ENCODE peak calls at places on chromosomes 12 and 14, in five cellular contexts. One of them, this sample, is unnamed.

GRCh38 chr12:107731376-107731775 is 29.6 kb downstream of the PRDM4 start:
- DNase-seq in Caco-2: no peak
- DNase-seq in AG04450: no peak
- DNase-seq in right lobe of liver: no peak
- DNase-seq in cardiac fibroblast: no peak
- DNase-seq in this sample: no peak

GRCh38 chr14:47366006-47366405 is 309.4 kb downstream of the MDGA2 start:
- DNase-seq in Caco-2: no peak
- DNase-seq in AG04450: no peak
- DNase-seq in right lobe of liver: no peak
- DNase-seq in cardiac fibroblast: no peak
- DNase-seq in this sample: no peak

GRCh38 chr14:88479574-88479987 is 75.2 kb downstream of the PTPN21 start:
- DNase-seq in Caco-2: no peak
- DNase-seq in AG04450: no peak
- DNase-seq in right lobe of liver: no peak
- DNase-seq in cardiac fibroblast: no peak
- DNase-seq in this sample: no peak

GRCh38 chr12:85182699-85183098 is 97.3 kb upstream of the ALX1 start:
- DNase-seq in Caco-2: no peak
- DNase-seq in AG04450: no peak
- DNase-seq in right lobe of liver: no peak
- DNase-seq in cardiac fibroblast: no peak
- DNase-seq in this sample: peak; percentile 14

GRCh38 chr14:23392613-23393012 is 15.5 kb downstream of the MYH6 start:
- DNase-seq in Caco-2: no peak
- DNase-seq in AG04450: no peak
- DNase-seq in right lobe of liver: no peak
- DNase-seq in cardiac fibroblast: no peak
- DNase-seq in this sample: no peak

GRCh38 chr12:102120886-102121285 is 903 bp downstream of the PARPBP start:
- DNase-seq in Caco-2: no peak
- DNase-seq in AG04450: no peak
- DNase-seq in right lobe of liver: no peak
- DNase-seq in cardiac fibroblast: peak; percentile 36
- DNase-seq in this sample: peak; percentile 30

GRCh38 chr14:30283822-30284446 is 275.0 kb upstream of the G2E3 start:
- DNase-seq in Caco-2: peak; percentile 48
- DNase-seq in AG04450: no peak
- DNase-seq in right lobe of liver: no peak
- DNase-seq in cardiac fibroblast: peak; percentile 77
- DNase-seq in this sample: peak; percentile 48

GRCh38 chr14:60922050-60922449 is 58.8 kb downstream of the TRMT5 start:
- DNase-seq in Caco-2: no peak
- DNase-seq in AG04450: no peak
- DNase-seq in right lobe of liver: no peak
- DNase-seq in cardiac fibroblast: peak; percentile 60
- DNase-seq in this sample: no peak

GRCh38 chr14:74459289-74459946 is 33.4 kb upstream of the SYNDIG1L start:
- DNase-seq in Caco-2: no peak
- DNase-seq in AG04450: peak; percentile 8
- DNase-seq in right lobe of liver: no peak
- DNase-seq in cardiac fibroblast: peak; percentile 76
- DNase-seq in this sample: peak; percentile 46

GRCh38 chr12:11765817-11766794 is 116.6 kb downstream of the ETV6 start:
- DNase-seq in Caco-2: no peak
- DNase-seq in AG04450: peak; percentile 46
- DNase-seq in right lobe of liver: no peak
- DNase-seq in cardiac fibroblast: peak; percentile 70
- DNase-seq in this sample: peak; percentile 56

GRCh38 chr14:76450476-76450875 is 74.5 kb downstream of the ESRRB start:
- DNase-seq in Caco-2: no peak
- DNase-seq in AG04450: no peak
- DNase-seq in right lobe of liver: no peak
- DNase-seq in cardiac fibroblast: no peak
- DNase-seq in this sample: no peak

GRCh38 chr12:50563434-50563787 is 58.6 kb downstream of the DIP2B start:
- DNase-seq in Caco-2: no peak
- DNase-seq in AG04450: no peak
- DNase-seq in right lobe of liver: no peak
- DNase-seq in cardiac fibroblast: no peak
- DNase-seq in this sample: no peak

GRCh38 chr12:128929046-128929445 is 75.8 kb downstream of the GLT1D1 start:
- DNase-seq in Caco-2: no peak
- DNase-seq in AG04450: no peak
- DNase-seq in right lobe of liver: no peak
- DNase-seq in cardiac fibroblast: no peak
- DNase-seq in this sample: no peak

GRCh38 chr12:80053048-80053790 is 46.1 kb upstream of the OTOGL start:
- DNase-seq in Caco-2: no peak
- DNase-seq in AG04450: peak; percentile 81
- DNase-seq in right lobe of liver: no peak
- DNase-seq in cardiac fibroblast: peak; percentile 90
- DNase-seq in this sample: peak; percentile 79

GRCh38 chr12:19850341-19851065 is 411.2 kb downstream of the AEBP2 start:
- DNase-seq in Caco-2: no peak
- DNase-seq in AG04450: no peak
- DNase-seq in right lobe of liver: no peak
- DNase-seq in cardiac fibroblast: peak; percentile 12
- DNase-seq in this sample: peak; percentile 80

GRCh38 chr12:104619305-104619704 is 162.6 kb downstream of the CHST11 start:
- DNase-seq in Caco-2: no peak
- DNase-seq in AG04450: no peak
- DNase-seq in right lobe of liver: no peak
- DNase-seq in cardiac fibroblast: no peak
- DNase-seq in this sample: no peak

GRCh38 chr12:128771681-128772080 is 52.1 kb downstream of the SLC15A4 start:
- DNase-seq in Caco-2: no peak
- DNase-seq in AG04450: no peak
- DNase-seq in right lobe of liver: no peak
- DNase-seq in cardiac fibroblast: peak; percentile 27
- DNase-seq in this sample: peak; percentile 33

GRCh38 chr12:49979061-49979586 is 6.4 kb downstream of the AQP6 start:
- DNase-seq in Caco-2: no peak
- DNase-seq in AG04450: no peak
- DNase-seq in right lobe of liver: no peak
- DNase-seq in cardiac fibroblast: no peak
- DNase-seq in this sample: no peak

GRCh38 chr12:40655451-40655850 is 36.8 kb upstream of the CNTN1 start:
- DNase-seq in Caco-2: no peak
- DNase-seq in AG04450: no peak
- DNase-seq in right lobe of liver: no peak
- DNase-seq in cardiac fibroblast: no peak
- DNase-seq in this sample: peak; percentile 18

GRCh38 chr12:16012086-16012485 is 101.0 kb downstream of the DERA start:
- DNase-seq in Caco-2: no peak
- DNase-seq in AG04450: no peak
- DNase-seq in right lobe of liver: peak; percentile 72
- DNase-seq in cardiac fibroblast: peak; percentile 29
- DNase-seq in this sample: peak; percentile 89

GRCh38 chr14:94517248-94517640 is 8.0 kb upstream of the SERPINA12 start:
- DNase-seq in Caco-2: no peak
- DNase-seq in AG04450: no peak
- DNase-seq in right lobe of liver: no peak
- DNase-seq in cardiac fibroblast: no peak
- DNase-seq in this sample: no peak

GRCh38 chr12:65631621-65632111 is 192.6 kb upstream of the HMGA2 start:
- DNase-seq in Caco-2: peak; percentile 41
- DNase-seq in AG04450: peak; percentile 97
- DNase-seq in right lobe of liver: no peak
- DNase-seq in cardiac fibroblast: peak; percentile 100
- DNase-seq in this sample: peak; percentile 96

GRCh38 chr12:48862691-48863090 is 3.0 kb downstream of the RND1 start:
- DNase-seq in Caco-2: no peak
- DNase-seq in AG04450: no peak
- DNase-seq in right lobe of liver: no peak
- DNase-seq in cardiac fibroblast: no peak
- DNase-seq in this sample: no peak

GRCh38 chr12:7970475-7971252 is 34.7 kb upstream of the SLC2A3 start:
- DNase-seq in Caco-2: peak; percentile 99
- DNase-seq in AG04450: peak; percentile 68
- DNase-seq in right lobe of liver: peak; percentile 87
- DNase-seq in cardiac fibroblast: peak; percentile 96
- DNase-seq in this sample: peak; percentile 100

GRCh38 chr12:86137936-86138335 is 118.3 kb downstream of the MGAT4C start:
- DNase-seq in Caco-2: no peak
- DNase-seq in AG04450: no peak
- DNase-seq in right lobe of liver: no peak
- DNase-seq in cardiac fibroblast: peak; percentile 20
- DNase-seq in this sample: peak; percentile 6

GRCh38 chr12:121590476-121591143 is 9.8 kb upstream of the KDM2B start:
- DNase-seq in Caco-2: no peak
- DNase-seq in AG04450: no peak
- DNase-seq in right lobe of liver: no peak
- DNase-seq in cardiac fibroblast: no peak
- DNase-seq in this sample: peak; percentile 66
- H3K4me3 ChIP-seq in Caco-2: no peak overlapping the region
- H3K4me3 ChIP-seq in AG04450: peak overlapping the region; percentile 26
- H3K4me3 ChIP-seq in right lobe of liver: no peak overlapping the region
- H3K4me3 ChIP-seq in cardiac fibroblast: peak overlapping the region; percentile 30
- H3K4me3 ChIP-seq in this sample: peak overlapping the region; percentile 53

GRCh38 chr12:2796187-2796663 is 1.5 kb downstream of the FKBP4 start:
- DNase-seq in Caco-2: no peak
- DNase-seq in AG04450: no peak
- DNase-seq in right lobe of liver: no peak
- DNase-seq in cardiac fibroblast: peak; percentile 5
- DNase-seq in this sample: no peak
- TF ChIP-seq CTCF in Caco-2: peak; percentile 27
- TF ChIP-seq CTCF in AG04450: peak; percentile 0
- TF ChIP-seq CTCF in right lobe of liver: peak; percentile 6
- TF ChIP-seq CTCF in cardiac fibroblast: no peak
- TF ChIP-seq CTCF in this sample: peak; percentile 8

DNA sequence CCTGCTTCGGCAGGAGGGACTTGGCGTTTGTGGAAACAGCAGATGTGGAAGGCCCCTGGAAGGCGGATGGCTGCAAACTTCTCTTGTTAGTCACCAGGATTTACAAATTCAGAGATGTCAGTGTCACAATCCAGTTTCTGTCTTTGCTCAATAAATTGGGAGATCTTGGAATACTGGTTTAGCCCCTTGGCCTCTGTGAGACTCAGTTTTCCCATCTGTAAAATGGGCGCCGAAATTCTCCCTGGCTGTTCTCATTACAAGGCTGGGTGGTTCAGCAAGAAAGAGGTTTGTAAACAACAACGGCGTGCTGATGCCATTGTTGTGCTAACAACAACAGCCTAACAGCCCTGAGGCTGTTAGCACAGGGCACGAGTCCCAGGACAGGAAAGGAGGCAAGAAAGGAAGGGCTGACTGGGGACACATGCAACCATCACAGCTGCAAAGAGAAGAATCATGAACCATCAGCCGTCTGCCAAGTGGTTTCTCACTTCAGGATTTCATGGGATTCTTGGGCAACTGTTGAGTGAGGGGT is 127.5 kb downstream of the AACS start:
- DNase-seq in Caco-2: no peak
- DNase-seq in AG04450: no peak
- DNase-seq in right lobe of liver: no peak
- DNase-seq in cardiac fibroblast: no peak
- DNase-seq in this sample: no peak
- H3K4me3 ChIP-seq in Caco-2: no peak overlapping the region
- H3K4me3 ChIP-seq in AG04450: no peak overlapping the region
- H3K4me3 ChIP-seq in right lobe of liver: no peak overlapping the region
- H3K4me3 ChIP-seq in cardiac fibroblast: no peak overlapping the region
- H3K4me3 ChIP-seq in this sample: no peak overlapping the region

GRCh38 chr14:100988411-100988900 is 84.9 kb upstream of the RTL1 start:
- DNase-seq in Caco-2: no peak
- DNase-seq in AG04450: no peak
- DNase-seq in right lobe of liver: no peak
- DNase-seq in cardiac fibroblast: peak; percentile 56
- DNase-seq in this sample: no peak
- TF ChIP-seq CTCF in Caco-2: no peak
- TF ChIP-seq CTCF in AG04450: no peak
- TF ChIP-seq CTCF in right lobe of liver: no peak
- TF ChIP-seq CTCF in cardiac fibroblast: no peak
- TF ChIP-seq CTCF in this sample: no peak

DNA sequence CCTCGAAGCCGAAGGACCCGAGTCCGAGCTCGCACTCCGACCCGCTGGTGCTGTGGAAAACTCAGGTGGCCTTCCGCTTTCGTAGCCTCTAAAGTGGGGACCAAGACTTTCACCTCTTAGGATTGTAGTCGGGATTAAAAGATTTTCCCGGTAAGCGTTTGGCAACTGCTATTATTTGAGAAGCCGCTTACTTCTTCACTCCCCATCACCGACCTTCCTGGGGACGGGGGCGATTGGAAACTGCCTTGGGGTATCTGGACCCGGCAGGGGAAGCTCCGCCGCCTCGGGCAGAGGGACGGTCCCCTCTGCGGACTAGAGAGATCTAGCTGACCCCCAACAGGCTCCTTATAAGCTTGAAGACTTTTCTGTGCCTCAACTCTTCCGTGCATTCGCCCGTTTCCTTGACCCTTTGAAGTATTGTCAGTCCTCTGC is 656 bp downstream of the TRAFD1 start:
- DNase-seq in Caco-2: peak; percentile 29
- DNase-seq in AG04450: no peak
- DNase-seq in right lobe of liver: no peak
- DNase-seq in cardiac fibroblast: no peak
- DNase-seq in this sample: no peak
- H3K4me3 ChIP-seq in Caco-2: peak overlapping the region; percentile 94
- H3K4me3 ChIP-seq in AG04450: peak overlapping the region; percentile 97
- H3K4me3 ChIP-seq in right lobe of liver: peak overlapping the region; percentile 98
- H3K4me3 ChIP-seq in cardiac fibroblast: peak overlapping the region; percentile 78
- H3K4me3 ChIP-seq in this sample: peak overlapping the region; percentile 98

DNA sequence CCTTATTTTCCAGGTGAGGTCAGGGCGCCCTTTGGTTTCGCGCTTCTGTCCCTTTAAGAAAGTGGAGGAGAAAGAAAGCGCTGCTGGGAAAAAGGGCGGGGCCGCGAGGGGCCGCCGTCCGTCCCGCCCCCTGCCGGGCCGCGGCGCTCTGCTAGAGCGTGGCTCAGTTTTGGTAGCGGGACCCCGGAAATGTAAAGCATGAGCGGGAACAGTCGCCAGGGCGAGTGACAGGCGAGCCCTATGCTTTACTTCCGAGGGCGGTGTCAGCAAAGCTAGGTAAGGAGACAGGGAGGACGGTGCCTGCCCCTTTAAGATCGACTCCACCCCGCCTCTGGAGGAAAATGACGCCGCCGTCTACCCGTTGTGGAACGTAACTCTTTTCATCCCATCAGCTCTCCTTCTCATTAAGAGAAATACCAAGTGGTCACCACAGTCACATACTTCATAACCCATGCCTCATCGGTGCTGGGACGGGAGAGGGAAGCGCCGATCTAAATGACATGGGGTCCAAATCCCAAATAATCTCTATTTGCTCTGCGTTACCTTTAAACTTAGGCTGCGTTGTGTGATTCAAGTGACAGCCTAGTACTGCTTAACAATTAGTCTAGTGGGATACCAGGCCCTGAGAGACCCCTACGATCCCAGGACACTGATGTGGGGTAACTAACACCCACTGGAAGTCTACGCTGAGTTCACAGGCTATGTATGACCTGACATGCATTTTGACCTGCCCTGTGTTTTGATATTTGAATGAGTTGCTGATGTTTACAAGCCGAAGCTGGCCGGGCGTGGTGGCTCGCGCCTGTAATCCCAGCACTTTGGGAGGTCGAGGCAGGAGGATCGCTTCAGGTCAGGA is at the start of gene ETFBKMT:
- DNase-seq in Caco-2: peak; percentile 99
- DNase-seq in AG04450: peak; percentile 29
- DNase-seq in right lobe of liver: peak; percentile 94
- DNase-seq in cardiac fibroblast: peak; percentile 89
- DNase-seq in this sample: peak; percentile 91
- TF ChIP-seq CTCF in Caco-2: peak; percentile 51
- TF ChIP-seq CTCF in AG04450: peak; percentile 48
- TF ChIP-seq CTCF in right lobe of liver: peak; percentile 51
- TF ChIP-seq CTCF in cardiac fibroblast: peak; percentile 3
- TF ChIP-seq CTCF in this sample: peak; percentile 55

GRCh38 chr12:96994900-96995299 is 87.8 kb downstream of the NEDD1 start:
- DNase-seq in Caco-2: no peak
- DNase-seq in AG04450: no peak
- DNase-seq in right lobe of liver: no peak
- DNase-seq in cardiac fibroblast: no peak
- DNase-seq in this sample: no peak
- H3K4me3 ChIP-seq in Caco-2: no peak overlapping the region
- H3K4me3 ChIP-seq in AG04450: no peak overlapping the region
- H3K4me3 ChIP-seq in right lobe of liver: no peak overlapping the region
- H3K4me3 ChIP-seq in cardiac fibroblast: no peak overlapping the region
- H3K4me3 ChIP-seq in this sample: no peak overlapping the region